ENCODE peak calls at places on chromosome 11, in four cellular contexts. W is naive B cell, T is NCI-H345, U is GM04504. B is an unnamed sample.

GRCh38 chr11:122128146-122128545 is 12.1 kb upstream of the BLID start:
- DNase-seq in T (no peak), W (no peak), U (no peak), B (no peak)

GRCh38 chr11:19382131-19382611 is 141.4 kb upstream of the E2F8 start:
- DNase-seq in T (no peak), W (no peak), U (no peak), B (no peak)

GRCh38 chr11:120632579-120632978 is 121.0 kb downstream of the GRIK4 start:
- DNase-seq in T (no peak), U (no peak), W (no peak), B (peak; percentile 43)

GRCh38 chr11:122709042-122709760 is 53.7 kb downstream of the UBASH3B start:
- DNase-seq in W (no peak), T (no peak), U (peak; percentile 56), B (no peak)

GRCh38 chr11:120858740-120859139 is 165.2 kb upstream of the TBCEL start:
- DNase-seq in U (no peak), W (no peak), T (no peak), B (no peak)

GRCh38 chr11:26330255-26330654 is 1.7 kb upstream of the ANO3 start:
- DNase-seq in U (no peak), T (peak; percentile 5), W (no peak), B (no peak)

GRCh38 chr11:109424893-109425292 is 2.9 kb downstream of the C11orf87 start:
- DNase-seq in W (no peak), T (no peak), U (no peak), B (peak; percentile 8)

GRCh38 chr11:10899542-10899830 is 41.6 kb upstream of the ZBED5 start:
- DNase-seq in W (no peak), T (peak; percentile 58), U (no peak), B (no peak)

GRCh38 chr11:130980463-130980862 is 64.2 kb upstream of the SNX19 start:
- DNase-seq in U (no peak), W (no peak), T (no peak), B (no peak)

GRCh38 chr11:102413497-102413896 is 39.1 kb downstream of the TMEM123 start:
- DNase-seq in W (no peak), U (no peak), T (no peak), B (no peak)

GRCh38 chr11:74726547-74727182 is 4.6 kb downstream of the CHRDL2 start:
- DNase-seq in T (peak; percentile 63), U (peak; percentile 34), W (peak; percentile 35), B (peak; percentile 82)

B was measured in NAMALWA.